ENCODE peak calls at places on chromosomes 13 and 19, in five cellular contexts. O is A549, H is neural progenitor cell, C is right cardiac atrium, A is heart left ventricle. G is an unnamed sample. For H3K4me1, the result is how much of the 10 kb centered on the place peaks cover.

GRCh38 chr19:18097217-18097992 is at the start of gene MAST3:
- DNase-seq in O (peak), H (peak), C (peak), A (peak), G (peak)

GRCh38 chr19:46603195-46603637 is 2.1 kb downstream of the CALM3 start:
- DNase-seq in O (no peak), H (no peak), C (no peak), A (no peak), G (no peak)

GRCh38 chr19:27822336-27822735 is 1390.6 kb downstream of the UQCRFS1 start:
- DNase-seq in O (no peak), H (no peak), C (no peak), A (no peak), G (no peak)

GRCh38 chr13:113220141-113220598 is 10.8 kb downstream of the CUL4A start:
- DNase-seq in O (no peak), H (no peak), C (no peak), A (peak), G (no peak)

GRCh38 chr13:32642858-32643257 is 56.6 kb downstream of the PDS5B start:
- DNase-seq in O (no peak), H (no peak), C (no peak), A (no peak), G (no peak)

GRCh38 chr19:4013886-4014540 is 6.5 kb downstream of the PIAS4 start:
- DNase-seq in O (no peak), H (no peak), C (no peak), A (no peak), G (no peak)

GRCh38 chr19:13072206-13072898 is 30.3 kb downstream of the LYL1 start:
- DNase-seq in O (no peak), H (no peak), C (no peak), A (no peak), G (no peak)

GRCh38 chr13:108705031-108705430 is 75.6 kb downstream of the MYO16 start:
- DNase-seq in O (peak), H (no peak), C (no peak), A (no peak), G (no peak)

GRCh38 chr19:10797078-10797477 is 38.9 kb downstream of the TMED1 start:
- DNase-seq in O (no peak), H (no peak), C (no peak), A (no peak), G (no peak)

GRCh38 chr19:44696939-44697669 is 1.8 kb upstream of the CEACAM16 start:
- DNase-seq in O (no peak), H (no peak), C (no peak), A (no peak), G (no peak)

GRCh38 chr19:54883228-54883627 is 9.2 kb downstream of the FCAR start:
- DNase-seq in O (no peak), H (no peak), C (no peak), A (no peak), G (no peak)
- H3K4me3 ChIP-seq in O (no peak), H (no peak), C (no peak), A (no peak), G (no peak)

GRCh38 chr19:49926520-49926919 is 2.5 kb upstream of the ATF5 start:
- DNase-seq in O (no peak), H (no peak), C (no peak), A (no peak), G (no peak)
- H3K4me1 ChIP-seq in O (under half), H (under half), C (under half), A (under half), G (under half)

DNA sequence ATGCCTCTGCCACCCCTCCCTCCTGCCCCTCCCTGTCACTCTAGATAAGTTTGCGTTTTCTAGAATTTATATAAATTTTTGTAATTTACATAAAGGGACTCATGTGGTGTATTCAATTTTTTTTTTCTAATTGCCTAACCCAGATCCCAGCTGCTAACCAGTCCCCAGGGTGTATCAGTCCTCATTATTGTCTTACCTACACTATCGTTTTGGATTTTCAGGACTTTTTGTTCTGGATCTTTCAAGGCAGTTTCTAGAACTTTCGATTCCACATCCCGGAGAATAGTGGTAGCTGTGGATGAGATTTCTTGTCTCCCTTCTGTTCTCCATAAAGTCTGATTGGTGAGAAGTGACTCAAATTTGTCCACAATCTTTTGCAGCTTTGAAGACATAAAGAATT is 19.9 kb downstream of the ADGRE3 start:
- DNase-seq in O (no peak), H (no peak), C (no peak), A (no peak), G (no peak)
- H3K27ac ChIP-seq in O (no peak), H (no peak), C (no peak), A (no peak), G (no peak)

DNA sequence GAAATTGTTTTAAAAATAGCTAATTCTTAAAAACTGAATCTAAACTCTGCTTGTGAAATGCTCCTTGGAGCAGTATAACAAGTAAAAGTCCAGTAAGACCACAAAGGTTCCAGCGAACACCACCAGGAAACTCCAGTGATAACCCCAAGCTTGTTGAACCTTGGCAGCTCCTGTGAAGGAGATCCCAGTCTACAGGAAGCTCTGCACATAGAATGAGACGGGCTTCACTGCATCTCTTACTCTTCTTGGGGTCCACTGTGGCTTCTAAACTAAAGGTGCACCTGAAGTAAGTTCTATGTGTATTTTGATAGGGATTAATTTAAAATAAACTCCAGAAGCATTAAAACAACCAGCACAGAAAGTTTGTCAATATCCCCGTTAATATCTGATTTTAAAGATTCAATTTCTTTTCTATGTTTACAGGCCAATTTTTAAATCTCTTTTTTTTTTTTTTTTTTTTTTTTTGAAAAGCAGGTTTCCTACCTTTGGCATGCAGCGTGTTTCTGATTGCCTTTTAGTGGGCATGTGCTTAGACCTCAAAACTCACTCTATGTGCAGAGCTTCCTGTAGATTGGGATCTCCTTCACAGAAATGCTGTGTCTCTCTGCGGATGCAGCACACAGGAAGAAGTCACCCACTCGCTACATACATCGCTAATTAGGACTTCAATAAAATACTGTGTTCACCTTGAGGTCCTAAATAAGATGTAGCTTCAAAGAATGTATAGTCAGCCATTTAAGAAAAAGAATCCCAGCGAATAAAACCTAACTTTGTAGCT is 508.5 kb downstream of the KLF12 start:
- DNase-seq in O (no peak), H (no peak), C (no peak), A (no peak), G (no peak)
- H3K4me3 ChIP-seq in O (no peak), H (no peak), C (no peak), A (no peak), G (no peak)

GRCh38 chr13:48161530-48162179 is 66.8 kb upstream of the MED4 start:
- DNase-seq in O (no peak), H (no peak), C (peak), A (peak), G (no peak)
- H3K4me1 ChIP-seq in O (under half), H (under half), C (under half), A (under half), G (under half)

DNA sequence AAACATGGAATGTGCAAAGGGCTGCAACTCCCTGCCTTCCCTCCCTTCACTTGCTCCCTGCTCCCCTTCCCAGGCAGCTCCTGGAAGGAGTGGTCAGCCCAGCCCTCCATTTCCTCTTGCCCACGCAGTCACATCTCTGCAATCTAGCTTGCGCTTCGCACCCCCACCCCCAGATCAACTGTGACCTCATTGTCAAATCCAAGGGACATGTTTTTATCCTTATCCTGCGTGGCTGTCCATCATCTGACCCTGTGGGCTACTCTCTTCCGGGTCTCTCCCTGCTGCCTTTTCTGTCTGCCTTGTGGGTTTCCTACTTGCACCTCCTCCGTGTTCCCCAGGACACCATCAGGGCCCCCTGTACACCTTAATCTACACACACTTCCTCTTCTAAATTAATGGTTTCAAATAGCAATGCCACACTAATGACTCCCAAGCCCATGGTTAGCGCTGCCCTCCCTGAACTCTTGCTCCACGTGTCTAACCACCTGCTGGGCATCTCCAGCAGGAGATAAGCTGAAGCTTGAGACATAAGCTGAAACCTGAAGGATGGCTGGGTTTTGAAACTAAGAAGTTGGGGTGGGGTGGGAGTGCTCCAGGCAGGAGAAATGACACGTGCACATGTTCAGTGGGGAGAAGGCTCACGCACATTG is 118.3 kb downstream of the USP12 start:
- DNase-seq in O (no peak), H (no peak), C (no peak), A (no peak), G (no peak)
- H3K27ac ChIP-seq in O (no peak), H (no peak), C (no peak), A (no peak), G (no peak)

GRCh38 chr19:30852168-30852567 is 480.0 kb downstream of the ZNF536 start:
- DNase-seq in O (no peak), H (no peak), C (no peak), A (no peak), G (no peak)
- H3K4me3 ChIP-seq in O (no peak), H (no peak), C (no peak), A (no peak), G (no peak)

GRCh38 chr19:1265611-1266115 is 3.5 kb upstream of the CIRBP start:
- DNase-seq in O (peak), H (no peak), C (peak), A (peak), G (peak)

GRCh38 chr19:1268392-1269064 is 604 bp upstream of the CIRBP start:
- DNase-seq in O (no peak), H (no peak), C (no peak), A (peak), G (no peak)

GRCh38 chr19:1267441-1268391 is 1.4 kb upstream of the CIRBP start:
- DNase-seq in O (no peak), H (peak), C (peak), A (peak), G (no peak)

GRCh38 chr19:1266116-1266817 is 2.9 kb upstream of the CIRBP start:
- DNase-seq in O (peak), H (peak), C (peak), A (peak), G (peak)

DNA sequence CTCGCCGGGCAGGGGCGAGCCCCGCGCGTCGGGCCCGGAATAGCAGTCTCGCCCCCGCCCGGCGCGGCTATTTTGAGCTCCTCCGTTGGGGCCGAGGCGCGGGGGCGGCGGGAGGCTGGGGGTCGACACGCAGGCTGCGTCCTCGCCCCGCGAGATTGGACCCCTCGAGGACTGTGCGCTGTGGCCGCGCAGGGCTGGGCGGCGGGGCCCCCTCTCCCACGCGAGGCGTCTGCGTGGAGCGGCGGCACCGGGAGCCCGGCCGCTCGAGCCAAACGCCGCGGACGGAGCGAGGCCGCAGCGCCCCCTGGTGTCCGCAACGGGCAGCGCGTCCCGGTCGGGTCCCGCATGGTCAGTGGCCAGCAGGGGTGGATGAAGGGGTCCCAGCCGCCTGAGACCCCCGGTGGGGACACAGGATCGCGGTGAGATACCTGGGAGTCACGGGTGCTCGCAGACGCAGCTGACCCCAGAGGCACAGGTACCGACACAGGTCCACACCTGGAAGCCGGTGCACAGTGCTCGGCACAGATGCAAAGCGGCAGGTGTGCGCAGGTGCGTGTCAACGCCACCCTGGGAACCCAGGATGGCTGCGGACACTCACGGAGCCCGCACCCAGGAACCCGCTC is 2.2 kb upstream of the CIRBP start:
- DNase-seq in O (peak), H (peak), C (peak), A (peak), G (no peak)
- H3K4me1 ChIP-seq in O (half or more), H (half or more), C (under half), A (half or more), G (half or more)

DNA sequence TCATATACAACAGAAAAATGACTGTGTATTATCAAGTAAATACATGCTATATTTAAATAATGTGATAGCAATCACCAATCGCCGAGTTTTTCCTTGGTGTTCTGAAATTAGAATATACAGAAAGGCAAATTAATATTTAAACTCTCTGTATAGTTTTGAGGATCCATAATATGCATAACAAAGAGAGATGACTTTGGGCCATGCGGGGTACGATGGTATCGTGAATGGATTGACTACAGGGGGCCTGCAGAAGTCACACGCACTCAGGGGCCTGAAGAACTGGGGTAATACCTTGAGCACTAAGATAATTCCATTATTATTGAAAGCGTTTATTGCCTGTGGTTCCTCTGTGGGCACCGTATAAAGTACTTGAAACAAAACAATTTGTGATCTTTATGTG is 314.0 kb downstream of the TEX29 start:
- DNase-seq in O (no peak), H (no peak), C (no peak), A (no peak), G (no peak)
- H3K27ac ChIP-seq in O (no peak), H (no peak), C (no peak), A (no peak), G (no peak)